ENCODE peak calls at places on chromosomes 5 and 9, in seven cellular contexts. Y is SIG-M5; G is activated T-cell treated with anti-CD3 and anti-CD28 coated beads, Interleukin-2, amount 50 U/mL, for 4 hours; E is activated T-helper 1 cell treated with Interleukin-2 at 50 U/mL for 16 hours; N is astrocyte of the spinal cord; D is foreskin keratinocyte; R is IMR-90. Q is an unnamed sample.

GRCh38 chr9:111450114-111450513 is 34.1 kb downstream of the ECPAS start:
- DNase-seq in Y (no peak), G (no peak), E (no peak), N (no peak), D (no peak), R (no peak), Q (peak)

GRCh38 chr5:167339205-167339604 is 952.2 kb upstream of the WWC1 start:
- DNase-seq in Y (no peak), G (no peak), E (no peak), N (no peak), D (peak), R (no peak), Q (no peak)

GRCh38 chr5:169272731-169273401 is 28.1 kb downstream of the SLIT3 start:
- DNase-seq in Y (no peak), G (no peak), E (no peak), N (no peak), D (no peak), R (no peak), Q (no peak)

GRCh38 chr9:74132986-74133385 is 364.1 kb upstream of the RORB start:
- DNase-seq in Y (no peak), G (no peak), E (no peak), N (no peak), D (no peak), R (no peak), Q (no peak)

GRCh38 chr9:91795500-91796241 is 154.4 kb downstream of the ROR2 start:
- DNase-seq in Y (no peak), G (no peak), E (no peak), N (no peak), D (peak), R (peak), Q (peak)

GRCh38 chr5:149667084-149667826 is 62.9 kb upstream of the PPARGC1B start:
- DNase-seq in Y (no peak), G (no peak), E (no peak), N (peak), D (no peak), R (peak), Q (peak)

GRCh38 chr9:132201139-132201538 is 39.3 kb downstream of the NTNG2 start:
- DNase-seq in Y (no peak), G (no peak), E (no peak), N (no peak), D (no peak), R (no peak), Q (no peak)

GRCh38 chr5:149931992-149932436 is 12.6 kb downstream of the PDE6A start:
- DNase-seq in Y (no peak), G (no peak), E (no peak), N (no peak), D (no peak), R (no peak), Q (no peak)

GRCh38 chr9:89226076-89226475 is 47.5 kb upstream of the SHC3 start:
- DNase-seq in Y (no peak), G (no peak), E (no peak), N (peak), D (no peak), R (peak), Q (peak)

GRCh38 chr5:67196537-67197059 is at the start of gene CD180:
- DNase-seq in Y (no peak), G (no peak), E (no peak), N (no peak), D (no peak), R (no peak), Q (no peak)

GRCh38 chr5:50962934-50963646 is 296.7 kb downstream of the PARP8 start:
- DNase-seq in Y (peak), G (peak), E (peak), N (peak), D (peak), R (peak), Q (peak)

GRCh38 chr5:96565843-96566242 is 96.3 kb upstream of the CAST start:
- DNase-seq in Y (no peak), G (no peak), E (no peak), N (peak), D (peak), R (peak), Q (peak)

GRCh38 chr5:115695290-115695689 is 69.5 kb upstream of the TMED7 start:
- DNase-seq in Y (no peak), G (no peak), E (no peak), N (no peak), D (no peak), R (no peak), Q (no peak)

GRCh38 chr9:4038182-4038723 is 261.6 kb downstream of the GLIS3 start:
- DNase-seq in Y (no peak), G (no peak), E (no peak), N (peak), D (peak), R (peak), Q (peak)

GRCh38 chr9:136104488-136104800 is 9.4 kb upstream of the NACC2 start:
- DNase-seq in Y (no peak), G (no peak), E (no peak), N (no peak), D (no peak), R (no peak), Q (no peak)

GRCh38 chr9:127112056-127112455 is 10.4 kb downstream of the ANGPTL2 start:
- DNase-seq in Y (no peak), G (no peak), E (no peak), N (no peak), D (no peak), R (no peak), Q (no peak)

GRCh38 chr9:114065304-114065703 is 12.8 kb downstream of the AMBP start:
- DNase-seq in Y (no peak), G (no peak), E (no peak), N (no peak), D (no peak), R (no peak), Q (no peak)

GRCh38 chr5:134466241-134467069 is 54.8 kb upstream of the CDKN2AIPNL start:
- DNase-seq in Y (no peak), G (peak), E (peak), N (peak), D (peak), R (peak), Q (peak)

GRCh38 chr5:137199966-137200365 is 299.2 kb downstream of the SPOCK1 start:
- DNase-seq in Y (no peak), G (no peak), E (no peak), N (peak), D (peak), R (peak), Q (no peak)

GRCh38 chr5:127723571-127723970 is 20.4 kb downstream of the CCDC192 start:
- DNase-seq in Y (no peak), G (no peak), E (no peak), N (no peak), D (no peak), R (no peak), Q (peak)

GRCh38 chr5:149182241-149182640 is 40.9 kb downstream of the ABLIM3 start:
- DNase-seq in Y (no peak), G (no peak), E (no peak), N (no peak), D (no peak), R (no peak), Q (no peak)

GRCh38 chr5:174141398-174141797 is 95.9 kb downstream of the NSG2 start:
- DNase-seq in Y (no peak), G (no peak), E (no peak), N (no peak), D (no peak), R (no peak), Q (no peak)

GRCh38 chr9:33147770-33148169 is 19.4 kb downstream of the B4GALT1 start:
- DNase-seq in Y (no peak), G (no peak), E (no peak), N (no peak), D (no peak), R (no peak), Q (no peak)

GRCh38 chr9:99491408-99492259 is 269.6 kb downstream of the SEC61B start:
- DNase-seq in Y (no peak), G (no peak), E (no peak), N (peak), D (no peak), R (peak), Q (peak)

GRCh38 chr5:72388652-72389051 is 68.5 kb downstream of the PTCD2 start:
- DNase-seq in Y (no peak), G (no peak), E (no peak), N (no peak), D (no peak), R (no peak), Q (peak)

GRCh38 chr5:127793879-127794278 is 90.7 kb downstream of the CCDC192 start:
- DNase-seq in Y (no peak), G (no peak), E (no peak), N (no peak), D (no peak), R (no peak), Q (no peak)

GRCh38 chr9:81597749-81598497 is 91.4 kb downstream of the TLE1 start:
- DNase-seq in Y (no peak), G (no peak), E (no peak), N (no peak), D (no peak), R (no peak), Q (no peak)

GRCh38 chr5:10601246-10602030 is 37.6 kb downstream of the ANKRD33B start:
- DNase-seq in Y (no peak), G (no peak), E (no peak), N (peak), D (peak), R (peak), Q (peak)

Q was measured in iris pigment epithelial cell.